ENCODE peak calls at places on chromosomes 7 and 10, in seven cellular contexts. One of them, this sample, is unnamed.

GRCh38 chr10:34710391-34710751 is 104.7 kb downstream of the PARD3 start:
- DNase-seq in T1000: no peak
- DNase-seq in RWPE1: peak
- DNase-seq in ascending aorta: no peak
- DNase-seq in endothelial cell: no peak
- DNase-seq in HL-60: no peak
- DNase-seq in gastrocnemius medialis: no peak
- DNase-seq in this sample: peak

GRCh38 chr10:32692174-32692573 is 246.2 kb downstream of the CCDC7 start:
- DNase-seq in T1000: peak
- DNase-seq in RWPE1: peak
- DNase-seq in ascending aorta: no peak
- DNase-seq in endothelial cell: no peak
- DNase-seq in HL-60: no peak
- DNase-seq in gastrocnemius medialis: no peak
- DNase-seq in this sample: peak

GRCh38 chr10:73589538-73590126 is 1.5 kb downstream of the USP54 start:
- DNase-seq in T1000: no peak
- DNase-seq in RWPE1: no peak
- DNase-seq in ascending aorta: no peak
- DNase-seq in endothelial cell: no peak
- DNase-seq in HL-60: no peak
- DNase-seq in gastrocnemius medialis: no peak
- DNase-seq in this sample: peak

GRCh38 chr7:87627634-87627994 is 584 bp upstream of the RUNDC3B start:
- DNase-seq in T1000: no peak
- DNase-seq in RWPE1: no peak
- DNase-seq in ascending aorta: no peak
- DNase-seq in endothelial cell: peak
- DNase-seq in HL-60: no peak
- DNase-seq in gastrocnemius medialis: no peak
- DNase-seq in this sample: no peak

GRCh38 chr10:89954787-89955566 is 253.6 kb downstream of the KIF20B start:
- DNase-seq in T1000: no peak
- DNase-seq in RWPE1: peak
- DNase-seq in ascending aorta: no peak
- DNase-seq in endothelial cell: no peak
- DNase-seq in HL-60: no peak
- DNase-seq in gastrocnemius medialis: no peak
- DNase-seq in this sample: peak

GRCh38 chr7:29270579-29270978 is 76.0 kb downstream of the CHN2 start:
- DNase-seq in T1000: no peak
- DNase-seq in RWPE1: no peak
- DNase-seq in ascending aorta: no peak
- DNase-seq in endothelial cell: no peak
- DNase-seq in HL-60: no peak
- DNase-seq in gastrocnemius medialis: no peak
- DNase-seq in this sample: no peak

GRCh38 chr7:148290451-148291005 is 300.0 kb upstream of the C7orf33 start:
- DNase-seq in T1000: no peak
- DNase-seq in RWPE1: no peak
- DNase-seq in ascending aorta: no peak
- DNase-seq in endothelial cell: no peak
- DNase-seq in HL-60: no peak
- DNase-seq in gastrocnemius medialis: no peak
- DNase-seq in this sample: no peak

GRCh38 chr7:39613577-39613976 is 9.8 kb upstream of the RALA start:
- DNase-seq in T1000: no peak
- DNase-seq in RWPE1: no peak
- DNase-seq in ascending aorta: no peak
- DNase-seq in endothelial cell: no peak
- DNase-seq in HL-60: no peak
- DNase-seq in gastrocnemius medialis: no peak
- DNase-seq in this sample: no peak

GRCh38 chr7:151399906-151400305 is 9.9 kb downstream of the WDR86 start:
- DNase-seq in T1000: no peak
- DNase-seq in RWPE1: no peak
- DNase-seq in ascending aorta: no peak
- DNase-seq in endothelial cell: no peak
- DNase-seq in HL-60: no peak
- DNase-seq in gastrocnemius medialis: no peak
- DNase-seq in this sample: no peak

GRCh38 chr7:55641273-55641691 is 69.0 kb upstream of the VOPP1 start:
- DNase-seq in T1000: peak
- DNase-seq in RWPE1: peak
- DNase-seq in ascending aorta: no peak
- DNase-seq in endothelial cell: peak
- DNase-seq in HL-60: peak
- DNase-seq in gastrocnemius medialis: peak
- DNase-seq in this sample: peak

GRCh38 chr10:32882076-32882475 is 76.0 kb downstream of the ITGB1 start:
- DNase-seq in T1000: no peak
- DNase-seq in RWPE1: no peak
- DNase-seq in ascending aorta: no peak
- DNase-seq in endothelial cell: no peak
- DNase-seq in HL-60: no peak
- DNase-seq in gastrocnemius medialis: no peak
- DNase-seq in this sample: no peak

GRCh38 chr7:29647020-29647654 is 83.5 kb downstream of the PRR15 start:
- DNase-seq in T1000: no peak
- DNase-seq in RWPE1: no peak
- DNase-seq in ascending aorta: no peak
- DNase-seq in endothelial cell: no peak
- DNase-seq in HL-60: no peak
- DNase-seq in gastrocnemius medialis: no peak
- DNase-seq in this sample: peak

GRCh38 chr7:129908181-129908580 is 44.6 kb downstream of the UBE2H start:
- DNase-seq in T1000: no peak
- DNase-seq in RWPE1: no peak
- DNase-seq in ascending aorta: no peak
- DNase-seq in endothelial cell: no peak
- DNase-seq in HL-60: no peak
- DNase-seq in gastrocnemius medialis: no peak
- DNase-seq in this sample: no peak

GRCh38 chr10:81570878-81571794 is 303.9 kb upstream of the NRG3 start:
- DNase-seq in T1000: no peak
- DNase-seq in RWPE1: no peak
- DNase-seq in ascending aorta: no peak
- DNase-seq in endothelial cell: no peak
- DNase-seq in HL-60: no peak
- DNase-seq in gastrocnemius medialis: no peak
- DNase-seq in this sample: no peak